ENCODE peak calls at places on chromosomes 4 and X, in ten cellular contexts. G is activated CD8-positive, alpha-beta T cell treated with anti-CD3 and anti-CD28 coated beads, Interleukin-2, amount 10 ng/mL, durations not matched to agents 7 days and 5 days; Z is HCT116; A is A172; L is BJ; U is left kidney; B is H1; O is sciatic nerve; M is NCI-H1694 treated with DMSO at 0.1 percent for 48 hours; H is fibroblast of mammary gland. P is an unnamed sample.
A peak's percentile ranks its signal among the peaks of the same experiment; 100 is the strongest.

GRCh38 chr4:30744386-30744785 is 24.2 kb downstream of the PCDH7 start:
- DNase-seq in H (peak; percentile 18), Z (no peak), O (no peak), G (no peak), U (no peak), B (no peak), A (no peak), M (no peak), L (no peak), P (no peak)

GRCh38 chr4:156971168-156971601 is 414 bp downstream of the PDGFC start:
- DNase-seq in L (no peak), A (no peak), U (no peak), O (peak; percentile 64), H (no peak), G (no peak), Z (no peak), B (no peak), M (no peak), P (peak; percentile 43)

GRCh38 chrX:68650491-68650890 is 3.0 kb downstream of the STARD8 start:
- DNase-seq in L (no peak), G (no peak), H (peak; percentile 70), B (no peak), A (peak; percentile 36), M (no peak), U (no peak), Z (no peak), O (no peak), P (no peak)

GRCh38 chr4:177964693-177965168 is 522.5 kb upstream of the AGA start:
- DNase-seq in U (no peak), Z (no peak), O (no peak), G (no peak), B (no peak), L (no peak), H (peak; percentile 51), A (no peak), M (no peak), P (no peak)

GRCh38 chr4:121648518-121648917 is 48.3 kb downstream of the ANXA5 start:
- DNase-seq in O (no peak), A (no peak), M (no peak), Z (no peak), G (no peak), B (no peak), H (peak; percentile 75), U (no peak), L (no peak), P (no peak)

GRCh38 chrX:44971674-44972073 is 98.7 kb downstream of the KDM6A start:
- DNase-seq in A (no peak), B (no peak), U (peak; percentile 15), H (no peak), Z (no peak), G (no peak), M (no peak), L (no peak), O (no peak), P (no peak)

GRCh38 chrX:28189011-28189410 is 207.8 kb upstream of the DCAF8L1 start:
- DNase-seq in O (no peak), B (no peak), Z (peak; percentile 51), L (no peak), H (peak; percentile 26), G (no peak), A (peak; percentile 78), M (no peak), U (no peak), P (no peak)

GRCh38 chr4:16334641-16335040 is 108.4 kb upstream of the TAPT1 start:
- DNase-seq in Z (no peak), L (no peak), G (no peak), O (no peak), H (no peak), M (no peak), A (no peak), U (peak; percentile 64), B (no peak), P (no peak)

GRCh38 chr4:67198757-67199156 is 346.5 kb downstream of the CENPC start:
- DNase-seq in A (peak; percentile 35), Z (no peak), L (no peak), H (peak; percentile 9), B (no peak), G (no peak), U (peak; percentile 72), O (no peak), M (peak; percentile 58), P (no peak)

P was measured in left ventricle myocardium superior.